ENCODE peak calls at places on chromosomes 11 and 22, in six cellular contexts. Q is pancreas, B is colonic mucosa, Z is tibial artery, D is body of pancreas, T is fibroblast of lung. N is an unnamed sample. For H3K27me3, the result is how much of the 10 kb centered on the place peaks cover.

GRCh38 chr11:95991101-95991500 is 67.2 kb upstream of the MTMR2 start:
- DNase-seq in T (peak), Z (no peak), D (no peak), Q (no peak), B (no peak), N (no peak)

GRCh38 chr11:64358907-64359711 is at the start of gene RPS6KA4:
- DNase-seq in Q (peak), D (peak), T (peak), Z (peak), B (peak), N (peak)

GRCh38 chr22:20427945-20428417 is 9.6 kb downstream of the SCARF2 start:
- DNase-seq in Q (no peak), D (no peak), Z (no peak), T (no peak), B (no peak), N (no peak)

GRCh38 chr22:49052560-49052959 is 775.1 kb downstream of the BRD1 start:
- DNase-seq in B (no peak), Z (peak), D (no peak), T (no peak), Q (no peak), N (no peak)

GRCh38 chr11:61082931-61083531 is 19.3 kb upstream of the CD5 start:
- DNase-seq in B (no peak), T (no peak), Q (no peak), Z (no peak), D (no peak), N (no peak)

GRCh38 chr11:120810251-120810650 is 213.7 kb upstream of the TBCEL start:
- DNase-seq in T (peak), B (no peak), Z (no peak), D (no peak), Q (no peak), N (no peak)

GRCh38 chr11:90468923-90469322 is 246.1 kb upstream of the CHORDC1 start:
- DNase-seq in T (peak), B (no peak), Z (no peak), D (no peak), Q (no peak), N (no peak)

GRCh38 chr22:29773233-29773632 is 6.1 kb downstream of the UQCR10 start:
- DNase-seq in B (no peak), Q (no peak), Z (no peak), T (peak), D (no peak), N (no peak)

GRCh38 chr11:25423436-25424184 is 908.3 kb upstream of the ANO3 start:
- DNase-seq in T (peak), Z (no peak), Q (no peak), B (no peak), D (no peak), N (no peak)

GRCh38 chr22:45852826-45853225 is 124.1 kb downstream of the WNT7B start:
- DNase-seq in B (no peak), Z (no peak), D (no peak), T (no peak), Q (no peak), N (no peak)

GRCh38 chr22:32949719-32950118 is 108.5 kb downstream of the SYN3 start:
- DNase-seq in T (no peak), B (no peak), Q (no peak), D (no peak), Z (no peak), N (no peak)

GRCh38 chr11:70507466-70508230 is 109.3 kb downstream of the CTTN start:
- DNase-seq in B (no peak), Q (no peak), D (no peak), T (no peak), Z (no peak), N (peak)

GRCh38 chr11:99069831-99070444 is 49.2 kb downstream of the CNTN5 start:
- DNase-seq in Z (no peak), B (no peak), D (peak), Q (peak), T (peak), N (peak)

GRCh38 chr11:64763804-64764611 is 4.2 kb upstream of the PYGM start:
- DNase-seq in D (no peak), T (no peak), Z (peak), B (no peak), Q (no peak), N (no peak)

GRCh38 chr11:130872961-130873360 is 43.3 kb downstream of the SNX19 start:
- DNase-seq in Z (no peak), B (no peak), T (peak), D (peak), Q (no peak), N (no peak)

GRCh38 chr11:94897330-94897768 is 76.0 kb downstream of the CWC15 start:
- DNase-seq in D (peak), Q (peak), T (peak), B (peak), Z (peak), N (peak)

GRCh38 chr11:36271794-36272409 is 17.3 kb downstream of the COMMD9 start:
- DNase-seq in T (no peak), B (no peak), Z (no peak), D (no peak), Q (no peak), N (peak)

GRCh38 chr11:75547617-75548054 is 14.4 kb upstream of the SERPINH1 start:
- DNase-seq in D (peak), T (peak), B (peak), Q (peak), Z (peak), N (peak)

GRCh38 chr11:15865212-15865987 is 490.9 kb downstream of the SOX6 start:
- DNase-seq in T (no peak), B (no peak), Q (no peak), Z (no peak), D (no peak), N (no peak)

GRCh38 chr11:128289048-128289447 is 298.3 kb downstream of the ETS1 start:
- DNase-seq in Q (no peak), T (peak), Z (no peak), B (no peak), D (no peak), N (no peak)

GRCh38 chr11:118633319-118633690 is 25.9 kb downstream of the PHLDB1 start:
- DNase-seq in B (no peak), Z (no peak), Q (no peak), D (no peak), T (no peak), N (no peak)

GRCh38 chr22:27990879-27991278 is 71.8 kb upstream of the PITPNB start:
- DNase-seq in Z (peak), B (peak), Q (no peak), T (no peak), D (peak), N (peak)

GRCh38 chr11:95883381-95883780 is 40.5 kb downstream of the MTMR2 start:
- DNase-seq in Z (no peak), B (no peak), T (no peak), D (no peak), Q (no peak), N (no peak)

GRCh38 chr11:128837627-128838026 is 29.5 kb downstream of the KCNJ1 start:
- DNase-seq in D (no peak), Z (no peak), T (no peak), Q (no peak), B (no peak), N (no peak)

GRCh38 chr11:108388576-108388975 is 78.8 kb downstream of the C11orf65 start:
- DNase-seq in D (no peak), B (no peak), Q (no peak), T (no peak), Z (no peak), N (no peak)

GRCh38 chr11:120337896-120338840 is 2.0 kb downstream of the ARHGEF12 start:
- DNase-seq in D (no peak), T (no peak), Z (no peak), B (no peak), Q (no peak), N (peak)

GRCh38 chr11:32405592-32405991 is 29.7 kb downstream of the WT1 start:
- DNase-seq in Q (no peak), Z (no peak), D (no peak), T (no peak), B (no peak), N (no peak)

GRCh38 chr11:95508219-95508880 is 277.3 kb upstream of the SESN3 start:
- DNase-seq in Z (peak), T (no peak), D (no peak), B (no peak), Q (no peak), N (no peak)

GRCh38 chr11:33039274-33040126 is at the start of gene TCP11L1:
- DNase-seq in T (peak), Z (peak), B (peak), D (peak), Q (peak), N (peak)

GRCh38 chr22:29385748-29386147 is 2.6 kb downstream of the AP1B1 start:
- DNase-seq in Q (peak), D (peak), Z (peak), B (no peak), T (no peak), N (no peak)

GRCh38 chr22:20807315-20807752 is 33.4 kb downstream of the SERPIND1 start:
- DNase-seq in Q (no peak), D (no peak), Z (no peak), T (peak), B (no peak), N (no peak)

GRCh38 chr11:45097721-45098493 is 48.5 kb upstream of the PRDM11 start:
- DNase-seq in B (peak), Z (peak), T (peak), D (peak), Q (peak), N (no peak)

GRCh38 chr11:13103962-13104554 is 94.9 kb downstream of the RASSF10 start:
- DNase-seq in B (no peak), Q (no peak), T (no peak), Z (no peak), D (no peak), N (no peak)

DNA sequence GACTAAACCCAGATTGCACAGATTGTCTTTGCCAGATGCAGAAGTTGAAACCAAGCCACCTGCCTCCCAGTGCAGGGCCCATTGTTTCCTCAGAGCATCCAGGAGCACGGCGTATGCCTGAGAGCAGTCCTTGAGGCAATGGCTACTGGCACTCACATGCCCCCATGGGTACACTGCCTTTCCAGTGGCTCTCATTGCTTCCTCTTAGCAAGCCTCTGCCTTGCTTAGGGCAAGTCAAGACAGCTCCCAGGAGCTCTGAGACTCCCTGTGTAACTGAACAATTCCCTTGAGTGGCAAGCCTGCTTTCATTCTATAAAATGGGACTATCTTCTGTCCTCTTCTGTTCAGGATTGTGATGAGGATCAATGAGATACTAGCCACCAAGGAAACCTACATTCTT is 4.1 kb downstream of the SYTL2 start:
- DNase-seq in D (no peak), B (no peak), Z (no peak), Q (no peak), T (no peak), N (no peak)
- TF ChIP-seq CTCF in D (no peak), B (no peak), Z (no peak), Q (no peak), T (no peak), N (no peak)

DNA sequence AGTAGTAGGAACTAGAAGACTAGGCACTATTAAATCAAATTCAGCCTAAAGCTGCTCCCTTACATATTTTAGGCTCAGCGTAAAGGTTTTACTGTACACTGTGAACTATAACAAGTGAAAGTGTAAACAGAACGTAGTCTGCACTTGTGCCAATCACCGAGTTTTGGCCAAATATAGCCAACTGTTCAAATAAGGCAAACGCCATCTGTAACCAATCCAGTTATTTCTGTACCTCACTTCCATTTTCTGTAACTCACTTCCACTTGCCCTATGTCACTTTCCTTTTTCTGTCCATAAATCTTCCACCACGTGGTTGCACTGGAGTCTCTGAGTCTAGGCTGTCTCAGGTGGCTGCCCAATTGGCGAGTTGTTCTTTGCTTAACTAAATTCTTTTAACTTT is 2132.2 kb downstream of the LRRC4C start:
- DNase-seq in B (no peak), D (peak), T (no peak), Z (no peak), Q (peak), N (no peak)
- H3K27me3 ChIP-seq in B (under half), D (under half), T (under half), Z (under half), Q (under half), N (under half)

GRCh38 chr11:16881074-16881709 is 133.0 kb downstream of the PLEKHA7 start:
- DNase-seq in Z (peak), B (no peak), Q (peak), D (peak), T (peak), N (no peak)
- TF ChIP-seq CTCF in Z (peak), B (no peak), Q (no peak), D (peak), T (peak), N (no peak)

GRCh38 chr22:37417264-37417663 is 10.0 kb downstream of the ELFN2 start:
- DNase-seq in T (no peak), D (no peak), Q (no peak), B (no peak), Z (no peak), N (no peak)

GRCh38 chr22:37417737-37418348 is 9.4 kb downstream of the ELFN2 start:
- DNase-seq in Q (no peak), D (no peak), T (no peak), B (no peak), Z (no peak), N (no peak)

GRCh38 chr22:37419916-37420655 is 7.2 kb downstream of the ELFN2 start:
- DNase-seq in Z (no peak), Q (no peak), B (no peak), T (peak), D (no peak), N (no peak)

GRCh38 chr22:37419370-37419915 is 7.8 kb downstream of the ELFN2 start:
- DNase-seq in T (no peak), D (no peak), B (no peak), Q (no peak), Z (no peak), N (no peak)

DNA sequence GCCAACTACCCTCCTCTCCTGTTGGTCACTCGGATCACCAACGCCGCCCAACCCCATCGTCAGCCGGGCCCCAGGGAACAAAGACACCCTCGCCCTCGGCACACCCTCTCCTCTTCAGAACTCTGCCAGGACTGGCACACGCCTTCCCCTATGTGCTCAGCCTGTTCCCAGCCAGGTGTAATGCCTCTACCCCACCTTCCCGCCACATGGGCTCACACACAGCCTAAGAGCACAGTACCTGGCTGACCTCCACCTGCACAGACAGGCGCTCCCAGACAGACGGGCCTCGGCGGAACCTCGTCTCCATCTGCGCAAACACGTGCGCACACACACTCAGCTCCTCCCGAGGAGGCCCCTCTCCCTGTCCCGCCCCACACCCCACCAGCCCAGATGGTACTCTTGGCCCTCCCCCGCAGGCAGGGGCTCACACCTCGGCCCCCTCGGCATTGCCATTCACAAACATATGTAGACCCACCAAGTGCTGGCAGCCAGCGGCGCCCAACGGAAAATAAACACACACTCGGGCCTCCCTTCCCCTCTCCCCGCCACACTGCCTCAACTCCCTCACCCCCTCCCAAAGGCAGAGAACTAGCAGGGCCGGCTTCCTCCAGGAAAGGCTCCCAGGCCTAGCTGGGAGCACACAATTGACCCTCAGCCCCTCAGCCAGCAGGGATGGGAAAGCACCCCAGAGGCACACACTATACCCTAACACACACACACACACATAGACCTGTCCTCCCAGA is 8.5 kb downstream of the ELFN2 start:
- DNase-seq in T (no peak), Z (no peak), D (no peak), B (no peak), Q (no peak), N (no peak)
- H3K27me3 ChIP-seq in T (under half), Z (under half), D (under half), B (under half), Q (under half), N (under half)

GRCh38 chr22:43187171-43188099 is 501 bp upstream of the TTLL12 start:
- DNase-seq in Q (peak), Z (peak), D (peak), T (peak), B (peak), N (peak)

GRCh38 chr22:43188829-43189545 is 2.1 kb upstream of the TTLL12 start:
- DNase-seq in D (no peak), Z (no peak), B (no peak), T (no peak), Q (no peak), N (no peak)

GRCh38 chr22:43185860-43186261 is 1.1 kb downstream of the TTLL12 start:
- DNase-seq in T (peak), D (peak), Q (peak), Z (no peak), B (peak), N (peak)

GRCh38 chr22:43183496-43184263 is 3.3 kb downstream of the TTLL12 start:
- DNase-seq in B (no peak), Z (no peak), Q (no peak), T (peak), D (no peak), N (no peak)

GRCh38 chr22:43186272-43187170 is at the start of gene TTLL12:
- DNase-seq in Z (peak), D (peak), Q (peak), B (no peak), T (peak), N (peak)
- TF ChIP-seq CTCF in Z (no peak), D (no peak), Q (no peak), B (no peak), T (no peak), N (no peak)

GRCh38 chr22:44386386-44387035 is 73.8 kb upstream of the SHISAL1 start:
- DNase-seq in D (no peak), Z (no peak), Q (no peak), B (no peak), T (no peak), N (no peak)

GRCh38 chr22:44387486-44387885 is 74.7 kb upstream of the SHISAL1 start:
- DNase-seq in D (no peak), Z (no peak), B (no peak), T (no peak), Q (no peak), N (no peak)

GRCh38 chr22:44384563-44384940 is 71.8 kb upstream of the SHISAL1 start:
- DNase-seq in Z (no peak), B (no peak), T (no peak), Q (no peak), D (no peak), N (no peak)

GRCh38 chr22:44384981-44385610 is 72.3 kb upstream of the SHISAL1 start:
- DNase-seq in Q (no peak), B (no peak), Z (no peak), T (no peak), D (no peak), N (no peak)

GRCh38 chr22:44385781-44386180 is 73.0 kb upstream of the SHISAL1 start:
- DNase-seq in T (no peak), Q (no peak), B (no peak), D (no peak), Z (no peak), N (no peak)
- H3K27me3 ChIP-seq in T (under half), Q (under half), B (under half), D (under half), Z (under half), N (under half)

DNA sequence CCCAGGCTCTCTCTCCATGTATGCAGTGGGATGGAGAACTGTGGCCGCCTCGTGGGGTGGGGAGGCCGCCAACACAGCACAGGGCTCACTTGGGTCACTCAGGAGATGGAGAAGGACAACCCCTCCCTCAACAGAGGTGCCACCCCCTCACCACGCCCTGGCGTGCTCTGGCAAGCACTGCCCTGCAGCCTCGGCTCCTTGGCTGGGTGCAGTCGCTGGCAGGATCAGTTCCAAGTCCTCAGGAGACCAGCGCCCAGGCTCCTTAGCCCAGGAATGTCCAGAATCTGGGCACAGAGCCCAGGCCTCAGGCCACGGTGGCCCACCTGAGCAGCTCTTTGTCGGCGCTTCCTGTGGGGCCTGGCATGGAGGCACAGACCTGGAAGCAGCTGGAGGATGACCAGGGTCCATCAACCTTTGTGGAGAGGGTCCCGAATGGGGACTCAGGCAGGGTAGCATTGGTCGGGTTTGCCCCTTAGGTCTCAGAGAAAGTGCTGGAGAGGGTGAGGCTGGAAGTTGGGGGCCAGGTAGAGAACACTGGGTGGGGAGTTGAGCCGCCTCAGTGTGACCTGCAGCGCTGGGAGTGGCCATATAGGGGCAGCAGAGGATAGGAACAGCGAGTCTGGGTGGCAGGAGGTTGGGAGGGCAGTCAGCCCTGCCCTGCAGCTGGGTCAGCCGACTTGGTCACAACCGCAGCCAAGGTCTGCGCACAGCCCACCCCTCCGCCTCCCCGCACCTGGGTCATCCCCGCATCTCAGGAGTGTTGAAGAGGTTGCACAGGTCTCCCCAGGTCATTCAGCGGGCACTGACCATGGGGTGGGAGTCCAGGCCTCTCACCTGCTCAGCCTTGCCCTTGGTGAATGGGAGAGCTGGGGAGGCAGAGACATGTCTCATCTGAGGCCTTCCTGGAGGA is 8.2 kb downstream of the SUSD2 start:
- DNase-seq in B (peak), T (peak), D (peak), Q (peak), Z (peak), N (peak)
- TF ChIP-seq CTCF in B (peak), T (peak), D (peak), Q (peak), Z (peak), N (peak)